ENCODE peak calls at places on chromosomes 6 and 20, in six cellular contexts. I is HepG2, B is H1, Z is GM12891, K is GM12878, J is K562. T is an unnamed sample.

GRCh38 chr6:37673436-37673835 is 24.2 kb downstream of the MDGA1 start:
- DNase-seq in I (no peak), B (no peak), Z (no peak), K (no peak), J (no peak), T (no peak)

GRCh38 chr6:56851104-56851503 is 103.8 kb upstream of the BEND6 start:
- DNase-seq in I (no peak), B (no peak), Z (no peak), K (no peak), J (no peak), T (no peak)

GRCh38 chr6:160132776-160133338 is 11.2 kb downstream of the SLC22A1 start:
- DNase-seq in I (no peak), B (no peak), Z (no peak), K (no peak), J (peak; percentile 8), T (no peak)

GRCh38 chr6:111774346-111774703 is 98.9 kb downstream of the FYN start:
- DNase-seq in I (no peak), B (no peak), Z (no peak), K (no peak), J (no peak), T (no peak)

GRCh38 chr6:66161546-66162108 is 454.6 kb upstream of the EYS start:
- DNase-seq in I (no peak), B (no peak), Z (no peak), K (no peak), J (no peak), T (no peak)

GRCh38 chr6:27472182-27472616 is 706 bp downstream of the ZNF184 start:
- DNase-seq in I (peak; percentile 62), B (no peak), Z (peak; percentile 19), K (peak; percentile 62), J (peak; percentile 58), T (peak; percentile 17)

GRCh38 chr6:115887887-115888286 is 172.8 kb downstream of the FRK start:
- DNase-seq in I (no peak), B (no peak), Z (no peak), K (no peak), J (no peak), T (no peak)

GRCh38 chr6:139590206-139590605 is 215.8 kb upstream of the CITED2 start:
- DNase-seq in I (no peak), B (no peak), Z (no peak), K (no peak), J (no peak), T (no peak)

GRCh38 chr6:146028250-146028789 is 542 bp upstream of the GRM1 start:
- DNase-seq in I (peak; percentile 36), B (no peak), Z (peak; percentile 32), K (no peak), J (peak; percentile 77), T (no peak)

GRCh38 chr6:41673704-41674000 is 35.4 kb downstream of the MDFI start:
- DNase-seq in I (no peak), B (no peak), Z (no peak), K (no peak), J (no peak), T (no peak)

GRCh38 chr20:23161968-23162696 is 76.0 kb upstream of the CD93 start:
- DNase-seq in I (peak; percentile 73), B (no peak), Z (no peak), K (no peak), J (no peak), T (no peak)

GRCh38 chr6:163394659-163395058 is 19.9 kb upstream of the QKI start:
- DNase-seq in I (no peak), B (no peak), Z (no peak), K (no peak), J (no peak), T (no peak)

GRCh38 chr6:127980996-127981395 is 80.1 kb upstream of the THEMIS start:
- DNase-seq in I (no peak), B (no peak), Z (no peak), K (no peak), J (no peak), T (no peak)

GRCh38 chr6:31738048-31738979 is 1.5 kb upstream of the MSH5 start:
- DNase-seq in I (peak; percentile 97), B (no peak), Z (no peak), K (peak; percentile 75), J (peak; percentile 72), T (peak; percentile 61)

GRCh38 chr20:22805219-22805618 is 220.8 kb upstream of the FOXA2 start:
- DNase-seq in I (peak; percentile 17), B (no peak), Z (no peak), K (no peak), J (no peak), T (no peak)

GRCh38 chr6:70901324-70901723 is 55.5 kb downstream of the B3GAT2 start:
- DNase-seq in I (no peak), B (no peak), Z (no peak), K (no peak), J (no peak), T (no peak)

GRCh38 chr6:123215211-123215610 is 219.2 kb downstream of the CLVS2 start:
- DNase-seq in I (no peak), B (no peak), Z (no peak), K (no peak), J (no peak), T (no peak)

GRCh38 chr6:87920245-87920644 is 127.4 kb upstream of the SPACA1 start:
- DNase-seq in I (no peak), B (no peak), Z (no peak), K (no peak), J (no peak), T (no peak)

GRCh38 chr6:33962673-33963072 is 158.9 kb upstream of the MLN start:
- DNase-seq in I (no peak), B (no peak), Z (no peak), K (no peak), J (no peak), T (no peak)

GRCh38 chr20:54254596-54254995 is 46.7 kb downstream of the PFDN4 start:
- DNase-seq in I (no peak), B (no peak), Z (no peak), K (no peak), J (no peak), T (no peak)

GRCh38 chr20:25048519-25048952 is 9.4 kb downstream of the ACSS1 start:
- DNase-seq in I (no peak), B (no peak), Z (no peak), K (no peak), J (no peak), T (no peak)

GRCh38 chr20:32534661-32535240 is 50.4 kb downstream of the NOL4L start:
- DNase-seq in I (no peak), B (no peak), Z (no peak), K (no peak), J (no peak), T (no peak)
- TF ChIP-seq TAF1 in I (no peak), B (no peak), Z (no peak), K (no peak), J (no peak), T (no peak)

GRCh38 chr6:43715056-43715788 is 27.6 kb upstream of the MRPS18A start:
- DNase-seq in I (no peak), B (no peak), Z (peak; percentile 69), K (peak; percentile 87), J (no peak), T (peak; percentile 66)

GRCh38 chr6:43717822-43718221 is 30.2 kb upstream of the MRPS18A start:
- DNase-seq in I (no peak), B (no peak), Z (no peak), K (no peak), J (no peak), T (no peak)

GRCh38 chr6:43714311-43715055 is 26.9 kb upstream of the MRPS18A start:
- DNase-seq in I (peak; percentile 54), B (no peak), Z (no peak), K (no peak), J (peak; percentile 82), T (no peak)

GRCh38 chr6:43717389-43717788 is 29.8 kb upstream of the MRPS18A start:
- DNase-seq in I (no peak), B (no peak), Z (no peak), K (no peak), J (no peak), T (no peak)

DNA sequence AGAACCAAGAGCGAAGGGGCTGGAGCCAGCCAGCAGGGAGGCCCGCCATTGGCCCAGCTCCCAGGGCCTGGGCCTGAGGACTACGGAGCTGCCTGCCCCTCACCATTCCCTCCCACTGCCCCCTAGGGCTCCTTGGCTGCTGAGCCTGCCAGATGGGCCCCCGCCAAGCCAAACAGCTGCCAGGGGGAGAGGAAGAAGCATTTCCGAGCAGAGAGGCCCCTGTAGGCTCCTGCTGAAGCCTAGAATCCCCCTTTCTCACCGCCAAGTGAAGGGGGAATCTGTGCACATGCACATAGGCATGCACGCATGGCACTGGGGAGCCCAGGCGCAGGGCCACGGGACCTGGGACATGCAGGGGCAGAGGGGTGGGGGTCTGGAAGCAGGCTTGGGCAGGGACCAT is 28.5 kb upstream of the MRPS18A start:
- DNase-seq in I (no peak), B (no peak), Z (no peak), K (no peak), J (no peak), T (no peak)
- TF ChIP-seq POLR2AphosphoS5 in I (no peak), B (no peak), Z (no peak), K (no peak), J (no peak), T (no peak)

DNA sequence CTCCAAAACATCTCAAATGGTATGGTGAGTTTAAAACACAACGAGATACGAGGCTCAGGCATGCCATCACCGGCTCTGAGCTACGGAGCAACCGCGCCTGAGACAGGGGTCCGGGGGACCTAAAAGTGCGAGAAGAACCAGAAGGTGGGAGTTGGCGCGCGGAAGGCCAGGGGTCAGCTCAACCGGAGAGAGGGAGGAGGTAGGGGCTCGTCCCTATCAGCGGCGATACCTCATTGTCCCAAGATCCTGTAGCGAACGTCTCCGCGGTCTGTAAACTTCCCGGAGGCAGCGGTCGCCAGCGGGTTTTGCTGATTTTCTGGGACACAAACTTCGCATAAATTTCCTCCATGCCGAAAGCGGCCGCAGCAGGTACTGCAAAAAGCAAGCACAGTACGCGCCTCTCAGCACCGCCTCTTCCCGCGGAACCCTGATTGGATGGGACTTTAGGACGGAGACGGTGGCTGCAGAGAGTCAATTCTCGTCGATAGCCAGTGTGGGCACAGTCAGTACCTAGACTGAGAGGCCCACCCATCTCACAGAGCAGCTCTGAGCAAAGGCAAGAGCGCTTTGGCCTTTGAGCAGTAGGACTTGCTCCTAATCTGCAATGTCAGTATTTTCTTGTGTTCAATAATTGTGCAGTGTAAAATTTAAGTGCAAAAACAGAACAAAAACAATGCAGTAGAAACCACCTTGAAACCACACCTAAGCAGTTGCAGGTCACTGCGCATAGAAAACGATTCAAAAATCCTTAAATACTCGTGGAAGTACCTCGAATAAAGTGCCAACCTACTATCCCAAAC is at the start of gene NUP43:
- DNase-seq in I (peak; percentile 95), B (peak; percentile 86), Z (peak; percentile 64), K (peak; percentile 82), J (peak; percentile 90), T (peak; percentile 67)
- TF ChIP-seq POLR2A in I (peak; percentile 84), B (peak; percentile 89), Z (peak; percentile 46), K (peak; percentile 67), J (peak; percentile 88), T (peak; percentile 68)

DNA sequence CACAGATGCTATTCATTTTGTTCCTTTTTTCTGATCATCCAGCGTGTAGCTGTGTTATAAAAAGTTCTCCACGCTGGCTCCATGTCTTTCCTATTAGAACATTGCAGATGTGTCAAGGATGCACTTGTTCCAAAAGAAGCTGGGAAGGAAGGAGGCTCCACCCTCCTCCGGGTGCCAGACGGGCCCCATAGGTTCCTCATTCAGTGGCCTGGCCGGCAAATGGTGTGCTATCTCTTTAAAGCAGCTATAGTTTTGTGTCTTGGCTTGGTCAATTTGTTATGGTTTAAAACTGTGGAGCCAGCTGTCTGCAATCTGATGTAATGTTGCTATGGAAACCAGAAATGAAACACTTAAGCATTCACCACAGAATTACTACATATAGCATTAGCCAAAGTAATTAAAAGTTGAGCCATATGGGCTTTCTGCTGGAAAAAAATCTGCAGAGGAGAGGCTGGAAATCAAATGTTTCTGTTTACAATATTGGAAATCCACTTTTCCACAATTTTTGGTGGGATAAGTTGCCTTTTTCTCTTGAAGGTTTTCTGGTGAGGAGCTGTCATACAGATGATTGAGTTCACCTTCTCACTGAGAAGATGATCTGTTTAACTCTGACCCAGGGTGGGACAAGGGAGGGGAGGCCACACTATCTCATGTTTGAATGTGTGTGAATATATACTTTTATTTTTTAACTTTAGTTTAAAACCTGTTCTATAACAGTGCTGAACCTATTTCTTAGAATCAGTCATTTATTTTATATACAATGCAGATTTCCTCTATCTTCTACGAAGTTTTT is 167.3 kb downstream of the SASH1 start:
- DNase-seq in I (no peak), B (no peak), Z (no peak), K (no peak), J (no peak), T (no peak)
- TF ChIP-seq TAF1 in I (no peak), B (no peak), Z (no peak), K (no peak), J (no peak), T (no peak)